ENCODE peak calls at places on chromosomes 4 and X, in eight cellular contexts. One of them, this sample, is unnamed.
A peak's percentile ranks its signal among the peaks of the same experiment; 100 is the strongest.

GRCh38 chr4:79014230-79014629 is 75.0 kb upstream of the PAQR3 start:
- DNase-seq in astrocyte: no peak
- DNase-seq in Calu3: no peak
- DNase-seq in fibroblast of the aortic adventitia: no peak
- DNase-seq in bronchial epithelial cell: no peak
- DNase-seq in endodermal cell: no peak
- DNase-seq in MCF 10A: no peak
- DNase-seq in fibroblast of pulmonary artery: no peak
- DNase-seq in this sample: no peak

GRCh38 chrX:54182194-54182863 is 725 bp downstream of the FAM120C start:
- DNase-seq in astrocyte: no peak
- DNase-seq in Calu3: peak; percentile 66
- DNase-seq in fibroblast of the aortic adventitia: peak; percentile 12
- DNase-seq in bronchial epithelial cell: no peak
- DNase-seq in endodermal cell: peak; percentile 70
- DNase-seq in MCF 10A: peak; percentile 46
- DNase-seq in fibroblast of pulmonary artery: peak; percentile 27
- DNase-seq in this sample: no peak

GRCh38 chr4:179097741-179098140 is 1655.5 kb upstream of the AGA start:
- DNase-seq in astrocyte: peak; percentile 27
- DNase-seq in Calu3: peak; percentile 4
- DNase-seq in fibroblast of the aortic adventitia: no peak
- DNase-seq in bronchial epithelial cell: no peak
- DNase-seq in endodermal cell: peak; percentile 78
- DNase-seq in MCF 10A: peak; percentile 64
- DNase-seq in fibroblast of pulmonary artery: peak; percentile 8
- DNase-seq in this sample: no peak

GRCh38 chr4:69717778-69718177 is 42.6 kb downstream of the SULT1B1 start:
- DNase-seq in astrocyte: no peak
- DNase-seq in Calu3: no peak
- DNase-seq in fibroblast of the aortic adventitia: no peak
- DNase-seq in bronchial epithelial cell: no peak
- DNase-seq in endodermal cell: no peak
- DNase-seq in MCF 10A: no peak
- DNase-seq in fibroblast of pulmonary artery: no peak
- DNase-seq in this sample: no peak

GRCh38 chr4:36325499-36325898 is 44.1 kb downstream of the DTHD1 start:
- DNase-seq in astrocyte: no peak
- DNase-seq in Calu3: no peak
- DNase-seq in fibroblast of the aortic adventitia: no peak
- DNase-seq in bronchial epithelial cell: peak; percentile 17
- DNase-seq in endodermal cell: no peak
- DNase-seq in MCF 10A: no peak
- DNase-seq in fibroblast of pulmonary artery: no peak
- DNase-seq in this sample: no peak

GRCh38 chrX:93673869-93674271 is at the start of gene FAM133A:
- DNase-seq in astrocyte: peak; percentile 66
- DNase-seq in Calu3: no peak
- DNase-seq in fibroblast of the aortic adventitia: peak; percentile 19
- DNase-seq in bronchial epithelial cell: peak; percentile 22
- DNase-seq in endodermal cell: no peak
- DNase-seq in MCF 10A: no peak
- DNase-seq in fibroblast of pulmonary artery: peak; percentile 32
- DNase-seq in this sample: no peak

GRCh38 chrX:134406230-134406794 is 53.7 kb upstream of the HPRT1 start:
- DNase-seq in astrocyte: no peak
- DNase-seq in Calu3: no peak
- DNase-seq in fibroblast of the aortic adventitia: no peak
- DNase-seq in bronchial epithelial cell: no peak
- DNase-seq in endodermal cell: no peak
- DNase-seq in MCF 10A: no peak
- DNase-seq in fibroblast of pulmonary artery: peak; percentile 18
- DNase-seq in this sample: no peak

GRCh38 chr4:153223935-153224334 is 19.7 kb downstream of the TRIM2 start:
- DNase-seq in astrocyte: peak; percentile 72
- DNase-seq in Calu3: no peak
- DNase-seq in fibroblast of the aortic adventitia: peak; percentile 87
- DNase-seq in bronchial epithelial cell: peak; percentile 66
- DNase-seq in endodermal cell: no peak
- DNase-seq in MCF 10A: peak; percentile 64
- DNase-seq in fibroblast of pulmonary artery: peak; percentile 46
- DNase-seq in this sample: no peak

GRCh38 chr4:1714303-1715001 is 2.3 kb upstream of the SLBP start:
- DNase-seq in astrocyte: no peak
- DNase-seq in Calu3: no peak
- DNase-seq in fibroblast of the aortic adventitia: no peak
- DNase-seq in bronchial epithelial cell: peak; percentile 37
- DNase-seq in endodermal cell: peak; percentile 76
- DNase-seq in MCF 10A: no peak
- DNase-seq in fibroblast of pulmonary artery: no peak
- DNase-seq in this sample: no peak

GRCh38 chr4:107044170-107044569 is 8.1 kb upstream of the DKK2 start:
- DNase-seq in astrocyte: no peak
- DNase-seq in Calu3: no peak
- DNase-seq in fibroblast of the aortic adventitia: peak; percentile 27
- DNase-seq in bronchial epithelial cell: peak; percentile 17
- DNase-seq in endodermal cell: peak; percentile 45
- DNase-seq in MCF 10A: no peak
- DNase-seq in fibroblast of pulmonary artery: no peak
- DNase-seq in this sample: peak; percentile 26

GRCh38 chr4:105895609-105896460 is 564 bp downstream of the NPNT start:
- DNase-seq in astrocyte: peak; percentile 2
- DNase-seq in Calu3: peak; percentile 53
- DNase-seq in fibroblast of the aortic adventitia: no peak
- DNase-seq in bronchial epithelial cell: peak; percentile 49
- DNase-seq in endodermal cell: peak; percentile 75
- DNase-seq in MCF 10A: no peak
- DNase-seq in fibroblast of pulmonary artery: no peak
- DNase-seq in this sample: no peak

GRCh38 chr4:32499176-32499575 is 1779.0 kb downstream of the PCDH7 start:
- DNase-seq in astrocyte: peak; percentile 61
- DNase-seq in Calu3: no peak
- DNase-seq in fibroblast of the aortic adventitia: peak; percentile 84
- DNase-seq in bronchial epithelial cell: peak; percentile 16
- DNase-seq in endodermal cell: no peak
- DNase-seq in MCF 10A: peak; percentile 82
- DNase-seq in fibroblast of pulmonary artery: peak; percentile 96
- DNase-seq in this sample: peak; percentile 93

GRCh38 chr4:185369729-185370128 is 26.0 kb downstream of the LRP2BP start:
- DNase-seq in astrocyte: no peak
- DNase-seq in Calu3: no peak
- DNase-seq in fibroblast of the aortic adventitia: no peak
- DNase-seq in bronchial epithelial cell: no peak
- DNase-seq in endodermal cell: no peak
- DNase-seq in MCF 10A: no peak
- DNase-seq in fibroblast of pulmonary artery: peak; percentile 26
- DNase-seq in this sample: no peak

DNA sequence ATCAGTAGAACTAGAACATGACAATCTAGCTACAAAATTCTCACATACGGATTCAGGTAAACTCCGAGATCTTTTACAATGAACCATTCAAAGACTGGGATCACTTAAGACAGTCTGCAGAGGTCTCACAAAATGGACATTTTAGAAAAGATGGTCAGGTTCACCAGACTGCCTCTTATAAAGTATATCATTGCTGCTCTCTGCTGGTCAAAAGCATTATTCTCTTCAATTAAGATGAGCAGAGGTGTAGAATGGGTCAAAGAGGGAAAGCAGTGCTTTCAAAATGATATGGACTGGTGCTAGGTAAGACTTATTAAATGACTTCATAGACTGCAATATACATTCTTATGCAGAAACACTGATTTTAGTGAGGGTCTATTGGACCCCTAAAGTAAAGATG is 434.7 kb downstream of the PACRGL start:
- DNase-seq in astrocyte: peak; percentile 6
- DNase-seq in Calu3: no peak
- DNase-seq in fibroblast of the aortic adventitia: no peak
- DNase-seq in bronchial epithelial cell: peak; percentile 41
- DNase-seq in endodermal cell: no peak
- DNase-seq in MCF 10A: peak; percentile 54
- DNase-seq in fibroblast of pulmonary artery: peak; percentile 40
- DNase-seq in this sample: no peak
- TF ChIP-seq CTCF in astrocyte: peak; percentile 15
- TF ChIP-seq CTCF in Calu3: no peak
- TF ChIP-seq CTCF in fibroblast of the aortic adventitia: no peak
- TF ChIP-seq CTCF in bronchial epithelial cell: peak; percentile 36
- TF ChIP-seq CTCF in endodermal cell: peak; percentile 73
- TF ChIP-seq CTCF in MCF 10A: peak; percentile 52
- TF ChIP-seq CTCF in fibroblast of pulmonary artery: peak; percentile 16
- TF ChIP-seq CTCF in this sample: peak; percentile 20

DNA sequence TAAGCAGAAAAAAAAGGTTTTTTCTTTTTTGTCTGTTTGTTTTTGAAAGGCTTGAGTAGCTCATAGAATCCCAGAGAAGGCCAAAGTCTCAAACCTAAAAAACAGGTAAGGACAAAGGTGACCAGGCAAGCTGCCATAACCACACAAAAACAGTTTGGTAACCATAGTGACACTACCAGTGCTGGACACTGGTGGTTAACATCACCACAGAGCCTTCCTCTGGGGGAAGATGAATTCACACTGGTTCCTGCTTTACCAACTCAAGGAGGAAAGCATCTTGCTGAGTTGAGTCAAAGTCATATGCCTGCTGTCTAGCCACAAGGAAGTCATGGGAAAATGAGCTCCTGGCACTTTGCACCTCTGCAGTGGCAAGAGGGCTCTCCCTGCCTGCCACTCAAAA is 32.5 kb downstream of the IDS start:
- DNase-seq in astrocyte: no peak
- DNase-seq in Calu3: no peak
- DNase-seq in fibroblast of the aortic adventitia: no peak
- DNase-seq in bronchial epithelial cell: no peak
- DNase-seq in endodermal cell: no peak
- DNase-seq in MCF 10A: no peak
- DNase-seq in fibroblast of pulmonary artery: no peak
- DNase-seq in this sample: no peak
- TF ChIP-seq CTCF in astrocyte: no peak
- TF ChIP-seq CTCF in Calu3: no peak
- TF ChIP-seq CTCF in fibroblast of the aortic adventitia: no peak
- TF ChIP-seq CTCF in bronchial epithelial cell: no peak
- TF ChIP-seq CTCF in endodermal cell: no peak
- TF ChIP-seq CTCF in MCF 10A: no peak
- TF ChIP-seq CTCF in fibroblast of pulmonary artery: no peak
- TF ChIP-seq CTCF in this sample: no peak

DNA sequence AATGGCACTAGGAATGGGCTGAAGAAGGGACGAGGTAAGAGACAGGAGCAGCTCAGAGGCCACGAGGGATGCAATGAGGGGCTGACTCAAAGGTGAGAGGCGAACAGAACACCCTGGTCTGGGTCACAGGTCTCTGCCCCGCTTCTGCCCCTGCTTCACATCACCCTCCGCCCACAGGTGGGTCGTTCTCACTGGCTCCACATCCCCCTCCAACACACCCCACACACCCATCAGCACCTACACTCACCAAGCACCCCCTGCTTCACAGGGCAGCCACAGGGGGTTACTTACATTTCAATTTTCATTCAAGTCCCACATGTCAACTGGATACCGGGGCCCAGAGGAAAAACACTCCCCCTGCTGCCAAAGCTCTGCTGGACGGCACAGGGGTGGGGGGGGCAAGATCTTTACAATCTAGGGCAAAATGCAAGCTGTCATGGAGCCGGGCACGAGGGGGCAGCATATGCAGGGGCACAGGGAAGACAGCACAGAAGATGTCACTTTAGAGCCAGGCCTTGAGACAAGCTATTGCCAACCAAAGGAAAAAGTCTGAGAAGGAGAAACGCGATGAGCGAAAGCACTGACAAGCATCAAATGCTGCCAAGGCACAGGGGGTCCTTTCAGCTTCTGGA is 94.1 kb downstream of the AFAP1 start:
- DNase-seq in astrocyte: no peak
- DNase-seq in Calu3: no peak
- DNase-seq in fibroblast of the aortic adventitia: no peak
- DNase-seq in bronchial epithelial cell: no peak
- DNase-seq in endodermal cell: peak; percentile 68
- DNase-seq in MCF 10A: no peak
- DNase-seq in fibroblast of pulmonary artery: no peak
- DNase-seq in this sample: no peak
- TF ChIP-seq CTCF in astrocyte: peak; percentile 14
- TF ChIP-seq CTCF in Calu3: no peak
- TF ChIP-seq CTCF in fibroblast of the aortic adventitia: no peak
- TF ChIP-seq CTCF in bronchial epithelial cell: no peak
- TF ChIP-seq CTCF in endodermal cell: peak; percentile 51
- TF ChIP-seq CTCF in MCF 10A: no peak
- TF ChIP-seq CTCF in fibroblast of pulmonary artery: no peak
- TF ChIP-seq CTCF in this sample: peak; percentile 60

GRCh38 chr4:39384563-39384962 is 18.4 kb upstream of the RFC1 start:
- DNase-seq in astrocyte: no peak
- DNase-seq in Calu3: no peak
- DNase-seq in fibroblast of the aortic adventitia: no peak
- DNase-seq in bronchial epithelial cell: no peak
- DNase-seq in endodermal cell: peak; percentile 51
- DNase-seq in MCF 10A: no peak
- DNase-seq in fibroblast of pulmonary artery: no peak
- DNase-seq in this sample: no peak

GRCh38 chr4:39383690-39384089 is 17.5 kb upstream of the RFC1 start:
- DNase-seq in astrocyte: no peak
- DNase-seq in Calu3: no peak
- DNase-seq in fibroblast of the aortic adventitia: no peak
- DNase-seq in bronchial epithelial cell: no peak
- DNase-seq in endodermal cell: peak; percentile 52
- DNase-seq in MCF 10A: no peak
- DNase-seq in fibroblast of pulmonary artery: no peak
- DNase-seq in this sample: no peak
- TF ChIP-seq CTCF in astrocyte: no peak
- TF ChIP-seq CTCF in Calu3: no peak
- TF ChIP-seq CTCF in fibroblast of the aortic adventitia: no peak
- TF ChIP-seq CTCF in bronchial epithelial cell: no peak
- TF ChIP-seq CTCF in endodermal cell: peak; percentile 57
- TF ChIP-seq CTCF in MCF 10A: no peak
- TF ChIP-seq CTCF in fibroblast of pulmonary artery: no peak
- TF ChIP-seq CTCF in this sample: no peak

This sample was measured in brain microvascular endothelial cell.